ENCODE peak calls at places on chromosomes 16 and 17, in four cellular contexts. R is stimulated activated CD4-positive, alpha-beta T cell treated with anti-CD3 and anti-CD28 coated beads, Interleukin-1b, Interleukin-23, amount 100 ng/mL, for 1 hour; P is anterior cingulate cortex; Y is left cardiac atrium. C is an unnamed sample.

GRCh38 chr17:60390881-60391418 is 983 bp downstream of the USP32 start:
- DNase-seq in P (peak; percentile 41), Y (peak; percentile 28), R (no peak), C (peak; percentile 56)

GRCh38 chr17:27573971-27574525 is 56.9 kb upstream of the LGALS9 start:
- DNase-seq in P (no peak), R (no peak), Y (no peak), C (no peak)

GRCh38 chr17:17051791-17052461 is 9.7 kb downstream of the MPRIP start:
- DNase-seq in Y (no peak), R (no peak), P (no peak), C (no peak)

GRCh38 chr17:1720856-1721386 is 3.6 kb upstream of the WDR81 start:
- DNase-seq in Y (peak; percentile 67), R (peak; percentile 55), P (peak; percentile 20), C (peak; percentile 68)

GRCh38 chr17:35743911-35744328 is 9.1 kb downstream of the GAS2L2 start:
- DNase-seq in R (no peak), P (no peak), Y (no peak), C (no peak)

GRCh38 chr16:28933176-28933575 is 1.4 kb downstream of the CD19 start:
- DNase-seq in P (no peak), R (no peak), Y (no peak), C (no peak)

GRCh38 chr17:39270923-39271322 is 45.2 kb upstream of the STAC2 start:
- DNase-seq in P (no peak), R (no peak), Y (no peak), C (no peak)

GRCh38 chr17:35666967-35667552 is 64.4 kb upstream of the RASL10B start:
- DNase-seq in R (no peak), P (no peak), Y (no peak), C (no peak)

GRCh38 chr17:57819273-57819672 is 30.6 kb downstream of the MRPS23 start:
- DNase-seq in R (no peak), Y (no peak), P (no peak), C (no peak)

GRCh38 chr16:11379420-11379819 is 34.2 kb downstream of the RMI2 start:
- DNase-seq in Y (peak; percentile 11), R (no peak), P (no peak), C (no peak)

GRCh38 chr16:22372882-22373661 is 1.3 kb downstream of the CDR2 start:
- DNase-seq in P (no peak), R (no peak), Y (no peak), C (no peak)

GRCh38 chr16:81629896-81630631 is 149.0 kb upstream of the PLCG2 start:
- DNase-seq in R (no peak), Y (no peak), P (no peak), C (no peak)

GRCh38 chr17:17028878-17029535 is 13.2 kb upstream of the MPRIP start:
- DNase-seq in R (no peak), P (no peak), Y (no peak), C (no peak)

GRCh38 chr17:58755577-58756245 is at the start of gene PPM1E:
- DNase-seq in Y (peak; percentile 55), P (peak; percentile 41), R (peak; percentile 15), C (peak; percentile 83)

GRCh38 chr17:59754547-59754946 is 47.1 kb downstream of the VMP1 start:
- DNase-seq in Y (no peak), P (no peak), R (no peak), C (no peak)

GRCh38 chr17:57038486-57038885 is 46.6 kb upstream of the AKAP1 start:
- DNase-seq in Y (no peak), P (no peak), R (no peak), C (no peak)

GRCh38 chr16:3112058-3112880 is at the start of gene ZNF205:
- DNase-seq in R (no peak), P (peak; percentile 57), Y (peak; percentile 78), C (peak; percentile 93)

GRCh38 chr16:80717611-80718010 is 86.8 kb downstream of the CDYL2 start:
- DNase-seq in P (no peak), Y (no peak), R (no peak), C (no peak)

GRCh38 chr17:29177871-29178749 is 2.1 kb downstream of the MYO18A start:
- DNase-seq in Y (no peak), R (no peak), P (no peak), C (no peak)

GRCh38 chr16:79175286-79176057 is 425.1 kb downstream of the MAF start:
- DNase-seq in Y (no peak), R (no peak), P (no peak), C (no peak)

GRCh38 chr17:53032861-53033271 is 789.9 kb upstream of the KIF2B start:
- DNase-seq in Y (no peak), P (no peak), R (no peak), C (no peak)

GRCh38 chr16:69861276-69862030 is 89.7 kb upstream of the CLEC18A start:
- DNase-seq in P (no peak), Y (peak; percentile 55), R (no peak), C (peak; percentile 81)

GRCh38 chr16:57092786-57093301 is 461 bp downstream of the CPNE2 start:
- DNase-seq in Y (peak; percentile 58), R (peak; percentile 34), P (peak; percentile 65), C (no peak)

GRCh38 chr17:4014148-4014927 is 50.1 kb upstream of the ATP2A3 start:
- DNase-seq in P (no peak), R (no peak), Y (no peak), C (no peak)

GRCh38 chr17:7217113-7217987 is 2.3 kb downstream of the DLG4 start:
- DNase-seq in P (no peak), R (no peak), Y (peak; percentile 74), C (peak; percentile 86)

GRCh38 chr16:138049-138417 is 440 bp downstream of the NPRL3 start:
- DNase-seq in R (peak; percentile 15), Y (no peak), P (no peak), C (no peak)

GRCh38 chr17:81726004-81726403 is 13.9 kb downstream of the SLC25A10 start:
- DNase-seq in Y (no peak), R (no peak), P (no peak), C (no peak)

GRCh38 chr17:78396436-78397335 is 18.2 kb downstream of the PGS1 start:
- DNase-seq in Y (peak; percentile 59), P (no peak), R (no peak), C (no peak)

GRCh38 chr17:79808763-79809529 is 12.1 kb upstream of the CBX8 start:
- DNase-seq in P (no peak), Y (no peak), R (no peak), C (peak; percentile 65)

GRCh38 chr17:77948690-77949114 is 9.8 kb upstream of the TNRC6C start:
- DNase-seq in Y (no peak), R (no peak), P (peak; percentile 14), C (no peak)

GRCh38 chr16:8963010-8963824 is 489 bp downstream of the USP7 start:
- DNase-seq in R (no peak), P (no peak), Y (no peak), C (peak; percentile 24)

GRCh38 chr17:47860396-47860795 is 9.4 kb upstream of the SP6 start:
- DNase-seq in P (no peak), Y (no peak), R (no peak), C (no peak)

GRCh38 chr16:78524066-78524595 is 424.7 kb downstream of the WWOX start:
- DNase-seq in Y (no peak), R (no peak), P (no peak), C (no peak)